ENCODE peak calls at places on chromosome 16, in nine cellular contexts. V, F, I, Q, Z, Y, A, O and N are unnamed samples.

GRCh38 chr16:10202650-10203049 is 20.4 kb upstream of the GRIN2A start:
- DNase-seq in V (no peak), F (no peak), I (no peak), Q (no peak), Z (no peak), Y (no peak), A (no peak), O (no peak), N (no peak)

GRCh38 chr16:2598133-2598641 is 60.4 kb downstream of the PDPK1 start:
- DNase-seq in V (no peak), F (no peak), I (peak), Q (peak), Z (no peak), Y (no peak), A (no peak), O (no peak), N (no peak)

GRCh38 chr16:31487720-31488629 is 5.1 kb downstream of the SLC5A2 start:
- DNase-seq in V (peak), F (no peak), I (no peak), Q (no peak), Z (peak), Y (peak), A (peak), O (peak), N (no peak)

GRCh38 chr16:22321340-22322001 is 24.3 kb downstream of the POLR3E start:
- DNase-seq in V (peak), F (peak), I (no peak), Q (no peak), Z (peak), Y (peak), A (peak), O (peak), N (peak)

GRCh38 chr16:1545044-1545736 is 11.7 kb downstream of the TMEM204 start:
- DNase-seq in V (peak), F (no peak), I (no peak), Q (peak), Z (no peak), Y (no peak), A (no peak), O (no peak), N (no peak)

GRCh38 chr16:720507-720989 is 398 bp upstream of the ANTKMT start:
- DNase-seq in V (no peak), F (peak), I (no peak), Q (peak), Z (no peak), Y (no peak), A (peak), O (peak), N (no peak)

GRCh38 chr16:11609474-11610120 is 22.9 kb upstream of the LITAF start:
- DNase-seq in V (no peak), F (no peak), I (no peak), Q (no peak), Z (no peak), Y (no peak), A (no peak), O (no peak), N (no peak)

GRCh38 chr16:89363621-89364393 is 126.6 kb downstream of the ANKRD11 start:
- DNase-seq in V (no peak), F (no peak), I (no peak), Q (peak), Z (peak), Y (peak), A (no peak), O (no peak), N (no peak)

GRCh38 chr16:80105160-80105559 is 435.6 kb upstream of the DYNLRB2 start:
- DNase-seq in V (no peak), F (no peak), I (no peak), Q (no peak), Z (no peak), Y (no peak), A (no peak), O (no peak), N (no peak)

GRCh38 chr16:85342348-85342747 is 230.1 kb upstream of the CIBAR2 start:
- DNase-seq in V (no peak), F (no peak), I (no peak), Q (no peak), Z (no peak), Y (no peak), A (no peak), O (no peak), N (no peak)